ENCODE peak calls at places on chromosome 2, in nine cellular contexts. Y is heart right ventricle, O is glutamatergic neuron, C is foreskin fibroblast, G is WTC11, M is WERI-Rb-1, A is upper lobe of right lung, K is astrocyte of the cerebellum, L is AG10803. Q is an unnamed sample.

GRCh38 chr2:156536534-156536933 is 100.4 kb downstream of the GPD2 start:
- DNase-seq in Y (no peak), O (no peak), C (no peak), G (no peak), M (no peak), A (no peak), K (peak; percentile 11), L (no peak), Q (no peak)

GRCh38 chr2:233556756-233557736 is 9.5 kb downstream of the USP40 start:
- DNase-seq in Y (no peak), O (no peak), C (peak; percentile 30), G (no peak), M (no peak), A (no peak), K (no peak), L (peak; percentile 54), Q (no peak)

GRCh38 chr2:152861349-152861942 is 143.0 kb downstream of the ARL6IP6 start:
- DNase-seq in Y (no peak), O (no peak), C (peak; percentile 0), G (peak; percentile 60), M (peak; percentile 52), A (no peak), K (no peak), L (peak; percentile 14), Q (peak; percentile 17)

GRCh38 chr2:96914332-96914731 is 44.5 kb upstream of the SEMA4C start:
- DNase-seq in Y (no peak), O (no peak), C (no peak), G (no peak), M (no peak), A (no peak), K (no peak), L (peak; percentile 59), Q (no peak)

GRCh38 chr2:127196998-127197397 is 23.1 kb downstream of the CYP27C1 start:
- DNase-seq in Y (no peak), O (no peak), C (no peak), G (no peak), M (no peak), A (no peak), K (no peak), L (no peak), Q (no peak)

GRCh38 chr2:5696741-5697521 is 4.7 kb downstream of the SOX11 start:
- DNase-seq in Y (no peak), O (peak; percentile 73), C (no peak), G (peak; percentile 42), M (peak; percentile 80), A (no peak), K (no peak), L (peak; percentile 49), Q (peak; percentile 64)

GRCh38 chr2:30981101-30981500 is 157.1 kb downstream of the GALNT14 start:
- DNase-seq in Y (no peak), O (no peak), C (no peak), G (no peak), M (no peak), A (no peak), K (no peak), L (peak; percentile 50), Q (no peak)

GRCh38 chr2:147006724-147007123 is 838.1 kb upstream of the ACVR2A start:
- DNase-seq in Y (no peak), O (no peak), C (no peak), G (no peak), M (no peak), A (no peak), K (no peak), L (peak; percentile 95), Q (no peak)

GRCh38 chr2:69780907-69781306 is 39.0 kb downstream of the ANXA4 start:
- DNase-seq in Y (no peak), O (no peak), C (no peak), G (no peak), M (peak; percentile 51), A (no peak), K (no peak), L (no peak), Q (no peak)

GRCh38 chr2:69784228-69784627 is 42.3 kb downstream of the ANXA4 start:
- DNase-seq in Y (no peak), O (no peak), C (no peak), G (no peak), M (no peak), A (no peak), K (no peak), L (no peak), Q (no peak)

GRCh38 chr2:69785358-69785757 is 43.4 kb downstream of the ANXA4 start:
- DNase-seq in Y (no peak), O (no peak), C (no peak), G (no peak), M (no peak), A (no peak), K (no peak), L (no peak), Q (no peak)

GRCh38 chr2:69779258-69779989 is 37.5 kb downstream of the ANXA4 start:
- DNase-seq in Y (no peak), O (no peak), C (no peak), G (no peak), M (peak; percentile 87), A (no peak), K (no peak), L (no peak), Q (no peak)

DNA sequence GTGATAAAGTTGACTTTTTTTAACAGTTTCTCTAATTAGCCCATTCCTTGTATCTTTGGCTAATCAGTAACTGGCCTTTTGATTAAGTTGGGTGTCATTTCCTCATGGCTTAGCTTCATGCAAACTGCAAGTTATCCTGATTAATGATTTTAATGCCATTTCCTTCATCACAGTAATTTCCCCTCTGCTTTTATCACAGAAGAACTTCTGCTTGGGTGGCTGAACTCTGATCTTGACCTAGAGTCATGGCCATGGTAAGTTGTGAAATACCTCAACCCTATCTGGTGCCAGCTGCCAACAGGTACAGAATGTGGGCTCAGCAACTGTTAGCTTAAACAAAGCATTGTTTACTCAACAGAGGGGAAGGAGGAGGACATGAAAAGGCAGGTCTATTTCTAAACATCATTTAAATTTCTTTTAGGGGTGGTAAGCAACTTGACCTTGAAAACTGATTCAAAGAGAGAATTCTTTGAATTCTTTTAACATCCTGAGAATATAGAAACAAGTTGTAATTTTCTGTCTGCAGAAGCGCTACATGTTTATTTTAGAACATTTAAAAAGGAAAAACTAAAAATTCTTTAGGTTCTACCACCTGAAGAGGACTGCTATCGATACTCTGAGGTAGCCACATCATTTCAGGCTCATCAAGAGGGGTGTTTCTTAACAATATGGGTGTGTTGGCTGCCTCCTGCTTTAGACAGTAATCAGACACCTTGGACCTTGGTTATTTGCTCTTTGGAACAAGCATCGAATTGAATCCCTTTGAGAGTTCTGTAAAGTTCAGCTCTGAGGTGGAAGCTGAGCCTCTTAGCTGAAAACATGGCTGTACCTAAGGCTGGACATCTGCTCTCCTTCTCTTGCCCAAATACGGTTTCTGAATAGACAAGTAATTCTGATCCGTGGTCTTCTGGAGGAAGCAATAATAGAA is 39.7 kb downstream of the ANXA4 start:
- DNase-seq in Y (no peak), O (no peak), C (no peak), G (no peak), M (peak; percentile 33), A (no peak), K (no peak), L (no peak), Q (no peak)
- TF ChIP-seq CTCF in Y (no peak), O (no peak), C (no peak), G (no peak), M (no peak), A (no peak), K (no peak), L (no peak), Q (no peak)

DNA sequence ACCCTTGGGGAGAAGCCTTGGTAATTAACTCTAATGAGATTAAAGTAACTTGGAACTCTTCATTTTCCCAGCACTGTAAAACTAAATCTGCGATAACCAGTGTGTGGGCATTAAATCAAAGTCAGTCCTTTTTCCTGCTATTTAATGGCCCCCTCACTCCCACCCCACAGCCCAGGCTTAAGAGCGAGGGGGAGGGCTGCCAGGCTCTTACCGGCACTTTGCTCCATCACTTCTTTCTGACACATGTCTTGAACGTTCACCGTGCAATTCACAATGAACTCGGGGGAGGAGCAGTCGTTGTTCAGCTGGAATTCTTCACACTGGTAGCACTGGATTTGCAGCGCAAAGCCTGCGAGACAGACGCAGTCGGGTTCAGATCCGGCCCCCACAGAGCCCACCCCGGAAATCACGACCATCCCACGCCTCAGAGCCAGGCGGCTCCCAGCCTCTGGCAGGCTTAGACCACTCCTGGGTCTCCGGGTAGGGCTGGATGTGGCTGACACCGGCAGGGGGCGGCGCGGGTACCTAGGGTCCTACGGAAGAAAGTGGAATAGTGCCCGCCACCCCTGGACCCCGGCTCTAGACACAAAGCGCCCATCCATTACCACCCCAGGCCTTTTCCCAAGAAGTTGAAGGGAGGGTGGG is 1.7 kb downstream of the LYPD1 start:
- DNase-seq in Y (peak; percentile 10), O (peak; percentile 83), C (no peak), G (peak; percentile 67), M (peak; percentile 65), A (peak; percentile 58), K (no peak), L (no peak), Q (peak; percentile 74)
- TF ChIP-seq CTCF in Y (no peak), O (peak; percentile 60), C (no peak), G (peak; percentile 21), M (peak; percentile 55), A (no peak), K (peak; percentile 60), L (no peak), Q (peak; percentile 27)

GRCh38 chr2:158926478-158926948 is 41.9 kb upstream of the TANC1 start:
- DNase-seq in Y (no peak), O (no peak), C (peak; percentile 61), G (no peak), M (peak; percentile 22), A (no peak), K (peak; percentile 55), L (peak; percentile 48), Q (no peak)

GRCh38 chr2:158928515-158928914 is 39.9 kb upstream of the TANC1 start:
- DNase-seq in Y (no peak), O (no peak), C (no peak), G (no peak), M (no peak), A (no peak), K (no peak), L (no peak), Q (no peak)

GRCh38 chr2:158931577-158931976 is 36.9 kb upstream of the TANC1 start:
- DNase-seq in Y (no peak), O (no peak), C (peak; percentile 67), G (no peak), M (no peak), A (no peak), K (peak; percentile 81), L (peak; percentile 66), Q (no peak)

GRCh38 chr2:158932246-158932645 is 36.2 kb upstream of the TANC1 start:
- DNase-seq in Y (no peak), O (no peak), C (no peak), G (no peak), M (no peak), A (no peak), K (peak; percentile 59), L (peak; percentile 82), Q (no peak)

DNA sequence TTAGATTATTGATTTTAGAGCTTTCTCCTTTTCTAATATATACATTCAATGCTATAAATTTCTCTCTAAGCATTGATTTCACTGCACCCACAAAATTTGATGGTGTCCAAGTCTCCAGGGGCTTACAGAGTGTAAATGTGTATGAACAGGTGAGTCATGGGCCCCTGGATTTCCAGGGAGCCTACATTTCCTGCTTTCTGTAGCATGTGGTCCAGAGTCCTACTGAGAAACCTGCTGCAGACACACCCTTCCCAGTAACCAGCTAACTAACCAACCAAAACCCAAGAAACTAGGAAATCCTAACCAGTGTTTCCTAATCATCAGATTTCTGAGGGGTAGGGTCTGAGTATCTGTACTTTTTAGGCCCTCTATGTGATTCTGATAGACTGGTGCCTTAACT is 39.5 kb upstream of the TANC1 start:
- DNase-seq in Y (no peak), O (no peak), C (no peak), G (no peak), M (no peak), A (no peak), K (no peak), L (no peak), Q (no peak)
- TF ChIP-seq CTCF in Y (no peak), O (no peak), C (no peak), G (no peak), M (no peak), A (no peak), K (no peak), L (no peak), Q (no peak)

DNA sequence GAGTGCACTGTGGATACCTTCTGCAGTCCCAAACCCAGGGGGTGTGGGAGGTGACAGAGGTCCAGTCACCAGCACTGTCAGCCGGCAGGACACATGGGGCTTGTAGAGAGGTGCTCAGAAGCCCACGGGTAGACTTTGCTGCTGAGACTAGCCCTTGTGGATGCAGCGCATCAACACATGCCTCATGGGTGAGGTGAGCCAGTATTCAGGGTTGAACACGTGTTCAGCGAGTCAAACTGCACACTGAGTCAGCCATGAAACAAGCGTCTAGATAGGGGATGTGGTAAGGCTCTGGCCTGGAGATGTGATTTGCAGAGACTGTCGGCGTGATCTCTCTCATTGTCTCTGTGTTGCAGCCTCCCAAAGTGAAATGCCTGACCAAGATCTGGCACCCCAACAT is 35.8 kb upstream of the SCLY start:
- DNase-seq in Y (no peak), O (no peak), C (peak; percentile 29), G (no peak), M (no peak), A (no peak), K (no peak), L (peak; percentile 45), Q (no peak)
- TF ChIP-seq CTCF in Y (no peak), O (no peak), C (no peak), G (no peak), M (no peak), A (no peak), K (no peak), L (no peak), Q (no peak)